ENCODE peak calls at places on chromosomes 7 and 10, in six cellular contexts. I, G, J, M, W and B are unnamed samples.

GRCh38 chr10:91901784-91902677 is 7.3 kb downstream of the FGFBP3 start:
- DNase-seq in I (peak), G (peak), J (peak), M (no peak), W (peak), B (no peak)

GRCh38 chr10:96310359-96310669 is 6.1 kb downstream of the DNTT start:
- DNase-seq in I (no peak), G (no peak), J (no peak), M (no peak), W (no peak), B (no peak)

GRCh38 chr7:72335561-72336381 is 76.4 kb downstream of the CALN1 start:
- DNase-seq in I (no peak), G (no peak), J (no peak), M (no peak), W (no peak), B (no peak)

GRCh38 chr7:36372156-36372555 is 17.5 kb upstream of the ANLN start:
- DNase-seq in I (no peak), G (no peak), J (no peak), M (no peak), W (no peak), B (no peak)

GRCh38 chr10:11604742-11605650 is 6.5 kb downstream of the USP6NL start:
- DNase-seq in I (no peak), G (no peak), J (no peak), M (no peak), W (no peak), B (no peak)

GRCh38 chr7:101575168-101575567 is 53.9 kb downstream of the MYL10 start:
- DNase-seq in I (no peak), G (no peak), J (no peak), M (no peak), W (no peak), B (no peak)

GRCh38 chr7:80127412-80128150 is 7.0 kb upstream of the GNAI1 start:
- DNase-seq in I (no peak), G (no peak), J (peak), M (no peak), W (no peak), B (no peak)

GRCh38 chr10:73576890-73577591 is 14.1 kb downstream of the USP54 start:
- DNase-seq in I (no peak), G (no peak), J (peak), M (no peak), W (no peak), B (no peak)

GRCh38 chr10:79299397-79300370 is 47.6 kb upstream of the PPIF start:
- DNase-seq in I (peak), G (peak), J (no peak), M (no peak), W (no peak), B (no peak)

GRCh38 chr10:52226448-52226847 is 87.6 kb upstream of the DKK1 start:
- DNase-seq in I (no peak), G (no peak), J (peak), M (no peak), W (no peak), B (no peak)

GRCh38 chr10:129845081-129845823 is 118.8 kb downstream of the EBF3 start:
- DNase-seq in I (no peak), G (no peak), J (no peak), M (no peak), W (no peak), B (no peak)

GRCh38 chr10:102432162-102432950 is at the start of gene CUEDC2:
- DNase-seq in I (peak), G (peak), J (peak), M (peak), W (peak), B (peak)

GRCh38 chr7:134458341-134458805 is 527 bp downstream of the AKR1B1 start:
- DNase-seq in I (no peak), G (no peak), J (peak), M (peak), W (peak), B (peak)

GRCh38 chr7:104034679-104035078 is 45.2 kb upstream of the RELN start:
- DNase-seq in I (no peak), G (no peak), J (no peak), M (no peak), W (no peak), B (no peak)

GRCh38 chr7:45219130-45219529 is 61.5 kb downstream of the RAMP3 start:
- DNase-seq in I (no peak), G (no peak), J (no peak), M (no peak), W (no peak), B (no peak)

GRCh38 chr7:156334636-156335035 is 305.9 kb upstream of the RNF32 start:
- DNase-seq in I (no peak), G (no peak), J (no peak), M (no peak), W (no peak), B (no peak)

GRCh38 chr7:91288208-91288824 is 24.1 kb downstream of the FZD1 start:
- DNase-seq in I (no peak), G (no peak), J (peak), M (no peak), W (peak), B (peak)

DNA sequence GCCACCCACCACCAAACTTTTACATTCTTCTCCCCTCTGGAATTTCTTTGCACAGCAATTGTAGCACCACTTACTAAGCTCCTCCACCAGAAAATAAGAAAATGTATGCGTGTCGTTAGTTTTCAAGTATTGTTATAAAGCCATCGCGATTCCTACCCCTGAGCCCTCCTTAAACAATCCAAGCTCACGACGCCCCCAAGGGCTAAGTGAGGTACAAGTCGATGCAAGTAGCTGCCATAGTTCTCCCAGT is 1.3 kb downstream of the FRAT2 start:
- DNase-seq in I (no peak), G (peak), J (no peak), M (no peak), W (no peak), B (no peak)
- H3K4me3 ChIP-seq in I (peak), G (peak), J (peak), M (peak), W (peak), B (peak)

DNA sequence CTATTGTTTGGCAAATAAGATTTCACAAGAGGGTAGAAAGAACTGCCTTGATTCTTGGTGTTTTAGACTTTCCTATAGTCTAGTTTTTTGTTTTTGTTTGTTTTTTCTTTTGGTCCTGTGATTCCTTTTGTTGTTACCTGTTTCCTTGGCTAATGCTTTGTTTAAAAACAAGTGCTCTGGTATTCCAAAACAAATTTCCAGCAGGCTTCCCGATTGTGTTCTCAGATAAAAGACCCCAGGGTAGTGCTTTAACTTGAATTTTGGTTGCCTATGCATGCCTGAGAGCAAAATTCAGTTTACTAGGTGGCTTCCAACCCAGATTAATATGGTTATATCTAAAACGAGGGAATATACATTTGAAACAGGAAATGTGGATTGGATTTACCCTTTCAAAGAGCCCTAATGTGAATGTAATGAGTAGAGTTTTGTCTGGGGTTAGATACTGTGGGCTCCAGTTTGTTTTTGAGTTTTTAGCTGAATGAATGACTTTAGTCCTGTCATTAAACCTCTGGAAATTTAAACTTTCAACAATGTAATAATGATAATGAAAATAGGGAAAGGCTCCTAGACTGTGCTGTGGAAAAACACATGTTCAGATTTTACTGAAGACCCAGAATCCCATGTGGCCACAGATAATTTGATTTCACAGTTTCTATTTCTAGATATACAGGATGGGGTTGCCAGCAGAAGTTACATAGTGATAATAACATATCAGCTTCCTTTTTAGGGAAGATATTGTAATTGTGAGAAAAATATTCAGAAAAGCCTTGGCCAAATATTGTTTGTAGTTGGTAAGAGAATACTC is 23.9 kb downstream of the AUTS2 start:
- DNase-seq in I (no peak), G (no peak), J (no peak), M (no peak), W (no peak), B (no peak)
- H3K4me3 ChIP-seq in I (no peak), G (no peak), J (no peak), M (no peak), W (no peak), B (no peak)

GRCh38 chr10:33302188-33302829 is 32.2 kb downstream of the NRP1 start:
- DNase-seq in I (no peak), G (no peak), J (no peak), M (no peak), W (no peak), B (no peak)

GRCh38 chr10:33301097-33301789 is 33.2 kb downstream of the NRP1 start:
- DNase-seq in I (no peak), G (no peak), J (no peak), M (no peak), W (no peak), B (no peak)

GRCh38 chr10:33298110-33298509 is 36.4 kb downstream of the NRP1 start:
- DNase-seq in I (no peak), G (no peak), J (no peak), M (no peak), W (no peak), B (no peak)

GRCh38 chr10:33295851-33296250 is 38.6 kb downstream of the NRP1 start:
- DNase-seq in I (no peak), G (no peak), J (no peak), M (no peak), W (no peak), B (no peak)

DNA sequence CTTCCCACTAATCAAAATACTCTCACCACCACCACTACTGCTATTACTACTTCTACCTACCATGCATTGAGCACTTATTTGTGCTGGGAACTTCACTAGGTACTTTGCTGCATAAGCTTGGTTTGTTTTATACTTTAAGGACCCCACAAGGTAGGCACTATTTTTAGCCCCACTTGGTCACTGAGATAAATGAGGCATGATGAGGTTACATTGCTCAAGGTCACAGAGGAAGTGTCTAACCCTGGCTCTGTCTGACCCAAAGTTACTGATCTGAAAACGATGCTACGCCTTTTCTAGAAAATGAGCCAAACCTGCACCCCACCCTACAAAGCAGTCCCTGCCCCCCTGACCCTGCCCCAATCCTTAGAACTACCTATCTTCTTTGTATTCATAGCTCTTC is 35.6 kb downstream of the NRP1 start:
- DNase-seq in I (no peak), G (no peak), J (no peak), M (no peak), W (no peak), B (no peak)
- H3K4me3 ChIP-seq in I (no peak), G (no peak), J (no peak), M (no peak), W (no peak), B (no peak)

DNA sequence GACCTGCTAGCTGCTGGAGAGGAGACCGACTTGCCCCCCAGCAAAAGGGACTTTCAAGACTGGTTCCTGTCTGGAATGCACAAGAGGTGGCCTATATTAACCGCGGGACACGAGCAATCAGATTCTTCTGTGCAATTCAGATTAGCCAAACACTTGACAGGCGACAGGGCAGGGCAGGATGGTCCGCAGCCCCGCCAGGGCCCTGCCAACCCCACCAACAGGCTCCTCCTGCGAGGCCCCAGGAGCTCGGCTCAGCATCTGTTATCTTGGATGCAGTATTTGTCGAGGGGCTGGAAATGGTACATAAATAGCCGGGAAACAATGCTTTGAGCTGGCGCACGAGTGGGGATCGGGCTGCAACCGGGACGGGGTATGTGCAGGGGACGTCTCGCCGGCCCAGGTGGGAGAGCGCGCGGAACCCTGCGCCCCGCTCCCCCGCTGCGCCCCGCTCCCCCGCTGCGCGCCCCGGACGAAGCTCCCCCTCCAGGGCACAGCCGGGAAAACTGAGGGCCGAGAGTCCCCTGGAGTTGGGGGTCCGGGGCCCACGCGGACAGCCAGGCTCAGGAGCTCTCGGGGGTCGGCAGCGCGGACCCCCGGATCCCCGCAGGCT is 669 bp downstream of the RADIL start:
- DNase-seq in I (no peak), G (no peak), J (no peak), M (no peak), W (no peak), B (no peak)
- H3K4me3 ChIP-seq in I (peak), G (peak), J (no peak), M (peak), W (peak), B (no peak)

GRCh38 chr10:104299031-104299904 is 30.3 kb downstream of the GSTO2 start:
- DNase-seq in I (peak), G (no peak), J (no peak), M (no peak), W (no peak), B (no peak)
- H3K4me3 ChIP-seq in I (no peak), G (peak), J (no peak), M (no peak), W (no peak), B (no peak)

DNA sequence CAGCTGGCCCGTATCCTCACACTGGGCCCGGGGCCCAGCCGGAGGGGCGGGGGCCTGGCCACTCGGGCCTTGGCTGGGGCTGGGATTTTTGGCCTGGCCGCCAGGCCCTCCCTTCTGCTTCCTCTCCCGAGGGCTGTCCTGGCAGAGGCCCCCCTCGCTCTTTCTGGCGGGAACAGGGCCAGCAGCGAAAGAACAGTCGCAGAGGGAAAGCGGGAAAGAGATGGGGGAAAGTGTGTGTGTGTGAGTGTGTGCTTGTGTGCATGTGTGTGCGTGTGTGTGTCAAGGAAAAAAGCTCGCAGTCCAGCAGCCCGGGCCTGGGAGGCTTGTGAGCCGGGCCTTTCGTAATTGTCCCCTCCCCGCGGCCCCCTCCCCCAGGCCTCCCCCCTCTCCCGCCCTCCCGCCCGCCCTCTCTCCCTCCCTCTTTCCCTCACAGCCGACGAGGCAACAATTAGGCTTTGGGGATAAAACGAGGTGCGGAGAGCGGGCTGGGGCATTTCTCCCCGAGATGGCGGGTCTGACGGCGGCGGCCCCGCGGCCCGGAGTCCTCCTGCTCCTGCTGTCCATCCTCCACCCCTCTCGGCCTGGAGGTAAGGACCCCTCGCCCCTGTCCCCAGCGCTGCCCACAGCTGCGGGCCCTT is at the start of gene ELN:
- DNase-seq in I (no peak), G (no peak), J (no peak), M (peak), W (peak), B (peak)
- H3K4me3 ChIP-seq in I (peak), G (peak), J (no peak), M (peak), W (peak), B (no peak)

GRCh38 chr10:101292194-101293006 is 61.6 kb upstream of the BTRC start:
- DNase-seq in I (no peak), G (no peak), J (no peak), M (no peak), W (no peak), B (no peak)
- H3K4me3 ChIP-seq in I (peak), G (peak), J (peak), M (peak), W (peak), B (no peak)